ENCODE peak calls at places on chromosomes 4 and X, in five cellular contexts. One of them, this sample, is unnamed. For H3K36me3 and H3K9me3, the result is how much of the 10 kb centered on the place peaks cover.

GRCh38 chrX:107561468-107562215 is 66.7 kb upstream of the PRPS1 start:
- DNase-seq in NT2/D1: peak
- DNase-seq in GM23248: no peak
- DNase-seq in heart left ventricle: no peak
- DNase-seq in psoas muscle: no peak
- DNase-seq in this sample: no peak

GRCh38 chr4:80005863-80006262 is 67.2 kb downstream of the ANTXR2 start:
- DNase-seq in NT2/D1: no peak
- DNase-seq in GM23248: no peak
- DNase-seq in heart left ventricle: no peak
- DNase-seq in psoas muscle: no peak
- DNase-seq in this sample: no peak

GRCh38 chr4:99679204-99679603 is 21.6 kb upstream of the C4orf54 start:
- DNase-seq in NT2/D1: no peak
- DNase-seq in GM23248: peak
- DNase-seq in heart left ventricle: peak
- DNase-seq in psoas muscle: peak
- DNase-seq in this sample: peak

GRCh38 chr4:336099-336892 is 1.3 kb upstream of the ZNF141 start:
- DNase-seq in NT2/D1: no peak
- DNase-seq in GM23248: peak
- DNase-seq in heart left ventricle: peak
- DNase-seq in psoas muscle: peak
- DNase-seq in this sample: peak

GRCh38 chr4:168848112-168848511 is 161.9 kb downstream of the CBR4 start:
- DNase-seq in NT2/D1: no peak
- DNase-seq in GM23248: peak
- DNase-seq in heart left ventricle: no peak
- DNase-seq in psoas muscle: no peak
- DNase-seq in this sample: no peak

GRCh38 chrX:39818750-39819149 is 279.0 kb downstream of the BCOR start:
- DNase-seq in NT2/D1: no peak
- DNase-seq in GM23248: no peak
- DNase-seq in heart left ventricle: no peak
- DNase-seq in psoas muscle: no peak
- DNase-seq in this sample: no peak

GRCh38 chr4:112894480-112894879 is 155.0 kb upstream of the ANK2 start:
- DNase-seq in NT2/D1: no peak
- DNase-seq in GM23248: no peak
- DNase-seq in heart left ventricle: no peak
- DNase-seq in psoas muscle: no peak
- DNase-seq in this sample: no peak

GRCh38 chrX:28133763-28134162 is 152.5 kb upstream of the DCAF8L1 start:
- DNase-seq in NT2/D1: no peak
- DNase-seq in GM23248: no peak
- DNase-seq in heart left ventricle: no peak
- DNase-seq in psoas muscle: no peak
- DNase-seq in this sample: no peak

GRCh38 chrX:121308276-121308805 is 260.9 kb downstream of the GLUD2 start:
- DNase-seq in NT2/D1: peak
- DNase-seq in GM23248: peak
- DNase-seq in heart left ventricle: no peak
- DNase-seq in psoas muscle: no peak
- DNase-seq in this sample: no peak

GRCh38 chrX:149825424-149825823 is 43.7 kb downstream of the MAGEA9 start:
- DNase-seq in NT2/D1: no peak
- DNase-seq in GM23248: peak
- DNase-seq in heart left ventricle: no peak
- DNase-seq in psoas muscle: no peak
- DNase-seq in this sample: peak

GRCh38 chr4:15577508-15577907 is 77.6 kb downstream of the FBXL5 start:
- DNase-seq in NT2/D1: no peak
- DNase-seq in GM23248: peak
- DNase-seq in heart left ventricle: no peak
- DNase-seq in psoas muscle: no peak
- DNase-seq in this sample: no peak

GRCh38 chrX:87409113-87409841 is 108.3 kb upstream of the KLHL4 start:
- DNase-seq in NT2/D1: peak
- DNase-seq in GM23248: peak
- DNase-seq in heart left ventricle: peak
- DNase-seq in psoas muscle: peak
- DNase-seq in this sample: peak

GRCh38 chr4:24594887-24595286 is 10.5 kb upstream of the DHX15 start:
- DNase-seq in NT2/D1: no peak
- DNase-seq in GM23248: no peak
- DNase-seq in heart left ventricle: no peak
- DNase-seq in psoas muscle: no peak
- DNase-seq in this sample: no peak

GRCh38 chr4:180197471-180197870 is 2045.7 kb upstream of the TENM3 start:
- DNase-seq in NT2/D1: peak
- DNase-seq in GM23248: no peak
- DNase-seq in heart left ventricle: no peak
- DNase-seq in psoas muscle: no peak
- DNase-seq in this sample: no peak

GRCh38 chr4:87078987-87079469 is 141.4 kb downstream of the KLHL8 start:
- DNase-seq in NT2/D1: no peak
- DNase-seq in GM23248: peak
- DNase-seq in heart left ventricle: no peak
- DNase-seq in psoas muscle: no peak
- DNase-seq in this sample: peak

GRCh38 chrX:106246511-106246910 is 78.4 kb downstream of the PWWP3B start:
- DNase-seq in NT2/D1: no peak
- DNase-seq in GM23248: no peak
- DNase-seq in heart left ventricle: no peak
- DNase-seq in psoas muscle: no peak
- DNase-seq in this sample: no peak

GRCh38 chrX:42952621-42953020 is 174.7 kb upstream of the PPP1R2C start:
- DNase-seq in NT2/D1: no peak
- DNase-seq in GM23248: no peak
- DNase-seq in heart left ventricle: no peak
- DNase-seq in psoas muscle: no peak
- DNase-seq in this sample: no peak

GRCh38 chr4:48254381-48255072 is 15.1 kb downstream of the TEC start:
- DNase-seq in NT2/D1: no peak
- DNase-seq in GM23248: peak
- DNase-seq in heart left ventricle: peak
- DNase-seq in psoas muscle: no peak
- DNase-seq in this sample: peak

GRCh38 chrX:33465137-33465536 is 253.8 kb upstream of the DMD start:
- DNase-seq in NT2/D1: no peak
- DNase-seq in GM23248: no peak
- DNase-seq in heart left ventricle: no peak
- DNase-seq in psoas muscle: no peak
- DNase-seq in this sample: no peak

GRCh38 chr4:160180206-160180605 is 1077.3 kb downstream of the RAPGEF2 start:
- DNase-seq in NT2/D1: no peak
- DNase-seq in GM23248: no peak
- DNase-seq in heart left ventricle: no peak
- DNase-seq in psoas muscle: no peak
- DNase-seq in this sample: no peak

GRCh38 chr4:85475631-85476233 is 782 bp downstream of the ARHGAP24 start:
- DNase-seq in NT2/D1: no peak
- DNase-seq in GM23248: peak
- DNase-seq in heart left ventricle: peak
- DNase-seq in psoas muscle: peak
- DNase-seq in this sample: peak

GRCh38 chrX:81528041-81528440 is 326.1 kb downstream of the SH3BGRL start:
- DNase-seq in NT2/D1: no peak
- DNase-seq in GM23248: no peak
- DNase-seq in heart left ventricle: no peak
- DNase-seq in psoas muscle: no peak
- DNase-seq in this sample: no peak

GRCh38 chr4:182189107-182189878 is 53.9 kb upstream of the TENM3 start:
- DNase-seq in NT2/D1: no peak
- DNase-seq in GM23248: peak
- DNase-seq in heart left ventricle: no peak
- DNase-seq in psoas muscle: peak
- DNase-seq in this sample: no peak

GRCh38 chr4:140947507-140947906 is 185.8 kb downstream of the RNF150 start:
- DNase-seq in NT2/D1: no peak
- DNase-seq in GM23248: no peak
- DNase-seq in heart left ventricle: no peak
- DNase-seq in psoas muscle: peak
- DNase-seq in this sample: no peak

GRCh38 chrX:29155286-29155685 is 568.0 kb downstream of the IL1RAPL1 start:
- DNase-seq in NT2/D1: no peak
- DNase-seq in GM23248: no peak
- DNase-seq in heart left ventricle: no peak
- DNase-seq in psoas muscle: no peak
- DNase-seq in this sample: no peak

GRCh38 chrX:136525738-136526606 is 6.0 kb upstream of the VGLL1 start:
- DNase-seq in NT2/D1: no peak
- DNase-seq in GM23248: peak
- DNase-seq in heart left ventricle: peak
- DNase-seq in psoas muscle: peak
- DNase-seq in this sample: peak

GRCh38 chrX:140712413-140713173 is 3.0 kb downstream of the LINC00632 start:
- DNase-seq in NT2/D1: peak
- DNase-seq in GM23248: peak
- DNase-seq in heart left ventricle: peak
- DNase-seq in psoas muscle: peak
- DNase-seq in this sample: peak

GRCh38 chr4:110245567-110245966 is 47.2 kb upstream of the ELOVL6 start:
- DNase-seq in NT2/D1: no peak
- DNase-seq in GM23248: peak
- DNase-seq in heart left ventricle: no peak
- DNase-seq in psoas muscle: no peak
- DNase-seq in this sample: no peak

DNA sequence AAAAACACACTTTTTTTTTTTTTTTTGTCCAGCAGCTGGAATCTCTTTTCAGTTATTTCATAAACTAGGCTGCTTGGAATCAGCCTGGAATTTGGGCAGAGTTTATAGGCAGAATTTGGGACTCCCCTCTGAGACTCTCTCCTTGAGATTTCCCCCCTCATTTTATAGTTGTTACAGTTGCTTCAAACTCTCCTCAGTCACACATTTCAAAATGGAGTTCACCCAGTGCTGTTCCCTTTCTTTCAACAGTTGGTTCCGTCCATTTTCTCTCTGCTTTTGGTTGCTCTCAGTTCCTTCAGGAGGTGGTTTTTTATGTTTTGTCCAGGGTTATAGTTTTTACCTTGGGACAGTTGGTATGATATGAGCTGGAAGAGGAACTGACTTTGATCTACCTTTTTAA is 27.5 kb downstream of the NSD2 start:
- DNase-seq in NT2/D1: no peak
- DNase-seq in GM23248: no peak
- DNase-seq in heart left ventricle: no peak
- DNase-seq in psoas muscle: no peak
- DNase-seq in this sample: no peak
- H3K36me3 ChIP-seq in NT2/D1: half or more
- H3K36me3 ChIP-seq in GM23248: under half
- H3K36me3 ChIP-seq in heart left ventricle: under half
- H3K36me3 ChIP-seq in psoas muscle: under half
- H3K36me3 ChIP-seq in this sample: under half

GRCh38 chrX:152155766-152156310 is 17.5 kb upstream of the MAGEA10 start:
- DNase-seq in NT2/D1: no peak
- DNase-seq in GM23248: no peak
- DNase-seq in heart left ventricle: no peak
- DNase-seq in psoas muscle: no peak
- DNase-seq in this sample: no peak
- H3K9me3 ChIP-seq in NT2/D1: under half
- H3K9me3 ChIP-seq in GM23248: under half
- H3K9me3 ChIP-seq in heart left ventricle: under half
- H3K9me3 ChIP-seq in psoas muscle: under half
- H3K9me3 ChIP-seq in this sample: under half

DNA sequence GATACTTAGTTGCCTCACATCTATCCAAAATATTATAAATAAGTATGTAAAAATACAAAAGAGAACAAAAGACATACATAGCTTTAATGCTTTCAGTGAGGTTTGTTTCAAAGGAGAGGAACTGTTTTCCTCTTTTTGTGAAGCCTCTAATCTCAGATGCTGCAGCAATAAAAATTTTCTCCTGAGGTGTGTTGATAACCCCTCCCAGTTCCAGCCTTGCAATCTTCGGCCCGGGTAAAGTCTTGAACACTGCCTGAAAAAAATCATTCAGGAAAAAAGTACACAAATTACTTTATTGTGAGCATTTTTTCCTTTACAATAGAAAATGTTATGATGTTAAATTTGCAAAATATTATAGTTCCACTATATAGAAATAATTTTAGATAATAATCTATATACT is 8.8 kb downstream of the BBS7 start:
- DNase-seq in NT2/D1: no peak
- DNase-seq in GM23248: no peak
- DNase-seq in heart left ventricle: no peak
- DNase-seq in psoas muscle: no peak
- DNase-seq in this sample: no peak
- H3K36me3 ChIP-seq in NT2/D1: under half
- H3K36me3 ChIP-seq in GM23248: half or more
- H3K36me3 ChIP-seq in heart left ventricle: half or more
- H3K36me3 ChIP-seq in psoas muscle: half or more
- H3K36me3 ChIP-seq in this sample: under half

DNA sequence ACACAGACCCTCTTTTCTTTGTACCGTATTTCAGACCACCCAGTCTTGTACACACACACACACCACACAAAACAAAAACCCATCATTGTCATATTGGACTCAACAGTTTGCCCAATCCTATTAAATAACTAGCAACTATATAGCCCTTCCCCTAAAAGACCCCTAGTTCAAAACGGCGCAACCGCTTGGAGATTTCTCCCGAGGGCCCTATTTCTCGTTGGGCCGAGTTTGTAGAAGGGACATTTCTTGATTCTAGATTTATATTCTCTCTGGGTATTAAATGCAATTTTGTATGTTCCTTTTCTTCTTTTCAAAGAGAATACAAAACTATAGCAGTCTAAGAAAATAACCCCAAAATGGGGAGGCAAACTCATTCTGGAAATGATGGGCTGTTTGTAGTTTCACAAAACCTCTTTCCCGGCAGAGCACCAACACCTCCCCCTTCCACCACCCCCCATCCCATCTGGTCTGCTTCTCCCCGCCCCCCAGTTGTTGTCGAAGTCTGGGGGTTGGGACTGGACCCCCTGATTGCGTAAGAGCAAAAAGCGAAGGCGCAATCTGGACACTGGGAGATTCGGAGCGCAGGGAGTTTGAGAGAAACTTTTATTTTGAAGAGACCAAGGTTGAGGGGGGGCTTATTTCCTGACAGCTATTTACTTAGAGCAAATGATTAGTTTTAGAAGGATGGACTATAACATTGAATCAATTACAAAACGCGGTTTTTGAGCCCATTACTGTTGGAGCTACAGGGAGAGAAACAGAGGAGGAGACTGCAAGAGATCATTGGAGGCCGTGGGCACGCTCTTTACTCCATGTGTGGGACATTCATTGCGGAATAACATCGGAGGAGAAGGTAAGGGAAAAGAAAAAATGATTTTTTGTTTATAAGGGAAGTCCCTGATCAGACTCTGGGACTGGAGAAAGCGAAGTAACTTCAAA is at the start of gene PDGFRA:
- DNase-seq in NT2/D1: no peak
- DNase-seq in GM23248: peak
- DNase-seq in heart left ventricle: peak
- DNase-seq in psoas muscle: peak
- DNase-seq in this sample: peak
- H3K9me3 ChIP-seq in NT2/D1: under half
- H3K9me3 ChIP-seq in GM23248: under half
- H3K9me3 ChIP-seq in heart left ventricle: under half
- H3K9me3 ChIP-seq in psoas muscle: under half
- H3K9me3 ChIP-seq in this sample: under half